ENCODE peak calls at places on chromosomes 3 and 15, in nine cellular contexts. P is mesothelial cell of epicardium, R is suprapubic skin, X is endothelial cell, E is AG04450, N is psoas muscle, K is kidney, W is fibroblast of pulmonary artery, G is esophagus squamous epithelium. Y is an unnamed sample.

GRCh38 chr3:149283401-149283800 is 50.0 kb downstream of the TM4SF18 start:
- DNase-seq in P (no peak), R (no peak), X (no peak), E (no peak), N (no peak), K (no peak), W (no peak), G (no peak), Y (no peak)

GRCh38 chr15:80743189-80743833 is 35.9 kb upstream of the CEMIP start:
- DNase-seq in P (no peak), R (no peak), X (no peak), E (no peak), N (no peak), K (no peak), W (no peak), G (no peak), Y (no peak)

GRCh38 chr3:112333002-112333385 is at the start of gene CD200:
- DNase-seq in P (peak), R (no peak), X (peak), E (no peak), N (peak), K (peak), W (peak), G (no peak), Y (peak)

GRCh38 chr3:55828712-55829111 is 341.6 kb upstream of the WNT5A start:
- DNase-seq in P (no peak), R (no peak), X (no peak), E (no peak), N (no peak), K (no peak), W (no peak), G (no peak), Y (no peak)

GRCh38 chr3:71672302-71672701 is 52.9 kb downstream of the EIF4E3 start:
- DNase-seq in P (no peak), R (no peak), X (no peak), E (no peak), N (no peak), K (no peak), W (no peak), G (no peak), Y (no peak)

GRCh38 chr15:67720556-67721175 is 104.6 kb upstream of the SKOR1 start:
- DNase-seq in P (no peak), R (no peak), X (no peak), E (no peak), N (no peak), K (no peak), W (no peak), G (no peak), Y (no peak)

GRCh38 chr15:81863157-81863556 is 182.7 kb downstream of the MEX3B start:
- DNase-seq in P (no peak), R (no peak), X (no peak), E (peak), N (no peak), K (no peak), W (no peak), G (no peak), Y (no peak)

GRCh38 chr15:78634251-78635145 is 6.5 kb downstream of the CHRNB4 start:
- DNase-seq in P (no peak), R (no peak), X (no peak), E (no peak), N (no peak), K (no peak), W (no peak), G (no peak), Y (no peak)

GRCh38 chr3:87350367-87351199 is 74.2 kb upstream of the POU1F1 start:
- DNase-seq in P (no peak), R (no peak), X (peak), E (peak), N (no peak), K (no peak), W (peak), G (no peak), Y (peak)

GRCh38 chr3:72329354-72329753 is 518.9 kb downstream of the SHQ1 start:
- DNase-seq in P (no peak), R (no peak), X (no peak), E (no peak), N (no peak), K (peak), W (peak), G (no peak), Y (no peak)

GRCh38 chr15:49083471-49084284 is 37.4 kb upstream of the SECISBP2L start:
- DNase-seq in P (no peak), R (no peak), X (no peak), E (peak), N (no peak), K (no peak), W (no peak), G (no peak), Y (no peak)

GRCh38 chr3:156218353-156218744 is 98.0 kb downstream of the KCNAB1 start:
- DNase-seq in P (no peak), R (no peak), X (no peak), E (no peak), N (no peak), K (no peak), W (no peak), G (no peak), Y (no peak)

GRCh38 chr15:68391084-68391483 is 40.9 kb downstream of the ITGA11 start:
- DNase-seq in P (peak), R (peak), X (no peak), E (no peak), N (no peak), K (no peak), W (no peak), G (no peak), Y (no peak)

GRCh38 chr3:2765002-2765579 is 345.1 kb downstream of the IL5RA start:
- DNase-seq in P (no peak), R (no peak), X (no peak), E (no peak), N (no peak), K (no peak), W (no peak), G (no peak), Y (peak)

GRCh38 chr3:157465741-157466140 is 29.1 kb downstream of the PTX3 start:
- DNase-seq in P (no peak), R (no peak), X (no peak), E (no peak), N (no peak), K (no peak), W (no peak), G (no peak), Y (no peak)

GRCh38 chr3:171770689-171771620 is 39.3 kb downstream of the PLD1 start:
- DNase-seq in P (no peak), R (no peak), X (no peak), E (peak), N (no peak), K (no peak), W (peak), G (no peak), Y (peak)

GRCh38 chr3:124051636-124052035 is 59.7 kb upstream of the ROPN1 start:
- DNase-seq in P (no peak), R (no peak), X (no peak), E (no peak), N (no peak), K (no peak), W (no peak), G (no peak), Y (no peak)

GRCh38 chr3:150237490-150237889 is 170.6 kb upstream of the TSC22D2 start:
- DNase-seq in P (no peak), R (no peak), X (no peak), E (no peak), N (peak), K (no peak), W (peak), G (no peak), Y (no peak)

GRCh38 chr3:122356402-122356801 is 26.6 kb downstream of the MIX23 start:
- DNase-seq in P (no peak), R (no peak), X (peak), E (no peak), N (no peak), K (no peak), W (peak), G (no peak), Y (peak)

GRCh38 chr3:64221564-64222257 is 3.6 kb downstream of the PRICKLE2 start:
- DNase-seq in P (no peak), R (no peak), X (no peak), E (no peak), N (no peak), K (no peak), W (no peak), G (no peak), Y (no peak)

GRCh38 chr15:27967541-27967940 is 131.6 kb downstream of the OCA2 start:
- DNase-seq in P (no peak), R (no peak), X (no peak), E (no peak), N (no peak), K (no peak), W (no peak), G (no peak), Y (no peak)

GRCh38 chr15:101501703-101502373 is 12.3 kb upstream of the PCSK6 start:
- DNase-seq in P (peak), R (peak), X (peak), E (no peak), N (peak), K (no peak), W (peak), G (no peak), Y (peak)

GRCh38 chr3:134610455-134611385 is 40.1 kb downstream of the KY start:
- DNase-seq in P (no peak), R (no peak), X (no peak), E (no peak), N (no peak), K (no peak), W (no peak), G (no peak), Y (no peak)

GRCh38 chr3:194215392-194215791 is 79.4 kb downstream of the HES1 start:
- DNase-seq in P (no peak), R (no peak), X (no peak), E (no peak), N (no peak), K (no peak), W (no peak), G (no peak), Y (no peak)

GRCh38 chr3:194489736-194490612 is 3.2 kb upstream of the ATP13A3 start:
- DNase-seq in P (no peak), R (no peak), X (no peak), E (no peak), N (no peak), K (no peak), W (peak), G (no peak), Y (no peak)

GRCh38 chr3:58874795-58875194 is 175.0 kb downstream of the CFAP20DC start:
- DNase-seq in P (no peak), R (no peak), X (no peak), E (no peak), N (no peak), K (no peak), W (no peak), G (no peak), Y (no peak)

GRCh38 chr3:37441689-37442088 is 267.3 kb upstream of the LRRFIP2 start:
- DNase-seq in P (no peak), R (no peak), X (no peak), E (no peak), N (no peak), K (no peak), W (no peak), G (no peak), Y (no peak)

GRCh38 chr3:64533565-64534317 is 154.1 kb downstream of the ADAMTS9 start:
- DNase-seq in P (peak), R (peak), X (peak), E (peak), N (peak), K (peak), W (peak), G (no peak), Y (peak)

GRCh38 chr3:48855681-48856447 is 8.2 kb upstream of the PRKAR2A start:
- DNase-seq in P (no peak), R (peak), X (no peak), E (no peak), N (peak), K (no peak), W (no peak), G (no peak), Y (no peak)

GRCh38 chr15:63083541-63083940 is 38.1 kb upstream of the LACTB start:
- DNase-seq in P (no peak), R (no peak), X (no peak), E (no peak), N (no peak), K (no peak), W (no peak), G (no peak), Y (no peak)

GRCh38 chr3:39150803-39151631 is 2.4 kb downstream of the CSRNP1 start:
- DNase-seq in P (peak), R (peak), X (peak), E (peak), N (peak), K (peak), W (peak), G (no peak), Y (peak)

GRCh38 chr3:48750906-48751305 is 33.9 kb upstream of the IP6K2 start:
- DNase-seq in P (no peak), R (no peak), X (no peak), E (no peak), N (no peak), K (no peak), W (no peak), G (no peak), Y (no peak)

GRCh38 chr3:58577269-58577821 is at the start of gene FAM107A:
- DNase-seq in P (no peak), R (peak), X (peak), E (no peak), N (peak), K (peak), W (peak), G (no peak), Y (no peak)

GRCh38 chr3:170038434-170039110 is 777 bp downstream of the GPR160 start:
- DNase-seq in P (peak), R (no peak), X (peak), E (no peak), N (no peak), K (peak), W (no peak), G (no peak), Y (peak)
- TF ChIP-seq CTCF in P (no peak), R (no peak), X (no peak), E (no peak), N (no peak), K (peak), W (no peak), G (no peak), Y (no peak)

GRCh38 chr3:16290007-16290826 is 25.2 kb downstream of the OXNAD1 start:
- DNase-seq in P (peak), R (no peak), X (peak), E (peak), N (no peak), K (no peak), W (peak), G (no peak), Y (peak)
- TF ChIP-seq CTCF in P (peak), R (peak), X (peak), E (peak), N (peak), K (peak), W (peak), G (peak), Y (peak)

GRCh38 chr3:33803252-33803651 is 4.8 kb downstream of the PDCD6IP start:
- DNase-seq in P (no peak), R (no peak), X (no peak), E (no peak), N (no peak), K (no peak), W (no peak), G (no peak), Y (no peak)

GRCh38 chr3:33799202-33799551 is 747 bp downstream of the PDCD6IP start:
- DNase-seq in P (no peak), R (no peak), X (no peak), E (no peak), N (no peak), K (no peak), W (no peak), G (no peak), Y (no peak)

GRCh38 chr3:33796137-33796536 is 2.3 kb upstream of the PDCD6IP start:
- DNase-seq in P (no peak), R (no peak), X (no peak), E (no peak), N (no peak), K (no peak), W (no peak), G (no peak), Y (no peak)

GRCh38 chr3:33798113-33798417 is 365 bp upstream of the PDCD6IP start:
- DNase-seq in P (no peak), R (no peak), X (no peak), E (no peak), N (no peak), K (peak), W (no peak), G (no peak), Y (no peak)

DNA sequence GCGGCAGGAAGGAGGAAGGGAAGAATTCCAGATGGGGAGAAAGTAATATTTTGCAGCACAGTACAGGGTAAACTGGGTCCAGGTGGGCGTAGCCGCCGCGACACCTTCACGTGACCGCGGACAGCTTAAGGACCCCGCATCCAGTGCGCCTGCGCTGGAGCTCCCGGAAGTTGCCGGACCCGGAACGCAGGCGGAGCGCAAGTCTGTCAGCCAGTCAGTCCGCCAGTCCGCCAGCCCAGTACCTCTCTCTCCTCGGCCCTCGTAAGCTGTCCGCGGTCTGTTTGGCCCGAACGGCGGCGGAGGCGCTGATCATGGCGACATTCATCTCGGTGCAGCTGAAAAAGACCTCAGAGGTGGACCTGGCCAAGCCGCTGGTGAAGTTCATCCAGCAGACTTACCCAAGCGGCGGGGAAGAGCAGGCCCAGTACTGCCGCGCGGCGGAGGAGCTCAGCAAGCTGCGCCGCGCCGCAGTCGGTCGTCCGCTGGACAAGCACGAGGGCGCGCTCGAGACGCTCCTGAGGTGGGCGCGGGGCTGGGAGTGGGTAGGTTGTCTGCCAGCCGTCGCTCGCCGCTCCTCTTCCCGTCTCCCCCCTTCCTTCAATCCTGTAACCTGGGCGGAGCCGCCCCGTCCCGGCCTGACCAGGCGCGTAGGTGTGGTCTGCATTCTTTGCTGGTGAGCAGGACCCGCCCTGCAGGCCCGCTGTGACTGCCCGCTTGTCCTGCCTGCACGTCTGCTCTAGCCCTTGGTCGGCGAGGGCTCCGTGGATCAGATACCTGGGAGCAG is at the start of gene PDCD6IP:
- DNase-seq in P (peak), R (peak), X (peak), E (peak), N (peak), K (peak), W (peak), G (peak), Y (peak)
- TF ChIP-seq CTCF in P (no peak), R (no peak), X (no peak), E (peak), N (no peak), K (no peak), W (peak), G (peak), Y (no peak)

GRCh38 chr3:161420746-161421145 is 49.4 kb upstream of the SPTSSB start:
- DNase-seq in P (no peak), R (no peak), X (peak), E (no peak), N (no peak), K (no peak), W (no peak), G (no peak), Y (no peak)
- TF ChIP-seq CTCF in P (no peak), R (no peak), X (no peak), E (peak), N (no peak), K (no peak), W (no peak), G (peak), Y (peak)

GRCh38 chr3:33131328-33132018 is 17.7 kb downstream of the CRTAP start:
- DNase-seq in P (peak), R (no peak), X (peak), E (peak), N (no peak), K (no peak), W (peak), G (no peak), Y (peak)

GRCh38 chr3:33128706-33129105 is 14.9 kb downstream of the CRTAP start:
- DNase-seq in P (no peak), R (no peak), X (no peak), E (no peak), N (no peak), K (no peak), W (no peak), G (no peak), Y (no peak)

GRCh38 chr3:33134026-33134625 is 20.3 kb downstream of the CRTAP start:
- DNase-seq in P (no peak), R (no peak), X (no peak), E (no peak), N (no peak), K (no peak), W (no peak), G (no peak), Y (no peak)

GRCh38 chr3:33130144-33130543 is 16.3 kb downstream of the CRTAP start:
- DNase-seq in P (no peak), R (no peak), X (no peak), E (no peak), N (no peak), K (no peak), W (no peak), G (no peak), Y (no peak)

GRCh38 chr3:33132019-33132360 is 18.2 kb downstream of the CRTAP start:
- DNase-seq in P (no peak), R (no peak), X (no peak), E (no peak), N (no peak), K (no peak), W (no peak), G (no peak), Y (no peak)
- TF ChIP-seq CTCF in P (no peak), R (no peak), X (no peak), E (no peak), N (no peak), K (no peak), W (no peak), G (no peak), Y (no peak)

Y was measured in nephron progenitor cell.